ENCODE peak calls at places on chromosome 10, in six cellular contexts. M, H, P, V, U and Q are unnamed samples.

GRCh38 chr10:71423936-71424335 is 27.2 kb downstream of the CDH23 start:
- DNase-seq in H (no peak), M (no peak), P (no peak), V (no peak), U (no peak), Q (no peak)

GRCh38 chr10:33279276-33279675 is 55.2 kb downstream of the NRP1 start:
- DNase-seq in V (no peak), M (no peak), U (no peak), P (no peak), H (no peak), Q (no peak)

GRCh38 chr10:24349379-24350110 is 140.6 kb downstream of the KIAA1217 start:
- DNase-seq in V (no peak), M (peak; percentile 32), P (no peak), U (no peak), H (no peak), Q (no peak)

GRCh38 chr10:87675396-87676376 is 16.0 kb downstream of the PAPSS2 start:
- DNase-seq in U (no peak), M (peak; percentile 76), V (no peak), P (no peak), H (no peak), Q (peak; percentile 65)

GRCh38 chr10:90751107-90751997 is 106.5 kb downstream of the HTR7 start:
- DNase-seq in H (no peak), P (no peak), V (peak; percentile 34), M (peak; percentile 19), U (peak; percentile 44), Q (peak; percentile 14)

GRCh38 chr10:17429490-17429889 is 24.9 kb downstream of the ST8SIA6 start:
- DNase-seq in M (no peak), U (no peak), P (no peak), V (no peak), H (no peak), Q (no peak)

GRCh38 chr10:97050205-97050745 is 135.5 kb downstream of the SLIT1 start:
- DNase-seq in U (peak; percentile 6), M (no peak), P (no peak), V (no peak), H (no peak), Q (no peak)

GRCh38 chr10:77027141-77027540 is 610.5 kb downstream of the KCNMA1 start:
- DNase-seq in M (no peak), V (no peak), P (no peak), H (no peak), U (no peak), Q (no peak)

GRCh38 chr10:4586756-4587155 is 239.3 kb upstream of the AKR1E2 start:
- DNase-seq in H (no peak), M (no peak), U (no peak), P (no peak), V (no peak), Q (no peak)

GRCh38 chr10:24153016-24153415 is 55.9 kb upstream of the KIAA1217 start:
- DNase-seq in V (no peak), P (no peak), M (no peak), H (no peak), U (no peak), Q (no peak)

GRCh38 chr10:71975087-71975890 is 11.1 kb downstream of the CHST3 start:
- DNase-seq in H (no peak), V (peak; percentile 68), P (peak; percentile 69), M (no peak), U (no peak), Q (no peak)

GRCh38 chr10:36172054-36172531 is 530.0 kb upstream of the FZD8 start:
- DNase-seq in H (no peak), U (no peak), V (no peak), M (no peak), P (no peak), Q (peak; percentile 52)

DNA sequence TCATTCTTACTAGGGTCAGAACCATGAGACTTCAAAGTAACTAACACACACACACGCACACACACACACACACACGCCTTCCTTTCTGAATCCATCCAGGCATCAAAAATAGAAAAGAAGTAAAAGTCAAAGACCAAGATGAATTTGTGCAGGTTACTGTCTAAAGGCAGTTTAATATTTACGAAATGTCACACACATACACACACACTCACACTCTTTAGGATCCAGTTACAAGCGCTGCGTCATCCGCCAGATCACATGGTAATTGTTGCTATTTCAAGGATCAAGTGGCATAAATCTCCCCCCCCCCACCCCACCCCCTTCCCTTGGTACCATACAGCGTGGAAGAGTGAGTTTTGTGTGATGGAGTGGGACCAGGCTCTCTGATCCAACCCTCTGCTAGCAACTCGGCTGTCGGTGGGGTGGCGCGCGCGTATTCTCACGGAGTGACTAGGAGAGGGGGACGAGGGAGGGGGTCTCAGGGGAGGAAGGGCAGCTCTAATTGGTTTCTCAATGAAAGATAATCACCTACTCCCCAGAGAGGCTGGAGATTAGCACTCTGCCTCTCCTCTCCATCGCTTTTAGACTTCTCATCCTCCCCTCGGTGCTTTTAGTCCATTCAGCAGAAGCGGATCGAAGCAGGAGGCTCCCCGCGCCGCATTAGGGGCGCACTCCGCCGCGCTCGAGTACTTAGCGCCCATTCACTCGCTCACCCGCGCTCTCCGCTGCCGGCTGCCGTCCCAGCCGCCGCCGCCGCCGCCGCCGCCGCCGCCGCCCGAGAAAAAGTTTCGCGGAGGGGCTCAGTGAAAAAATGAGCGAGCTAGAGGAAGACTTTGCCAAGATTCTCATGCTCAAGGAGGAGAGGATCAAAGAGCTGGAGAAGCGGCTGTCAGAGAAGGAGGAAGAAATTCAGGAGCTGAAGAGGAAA is 83.5 kb upstream of the PRKG1 start:
- DNase-seq in P (peak; percentile 54), M (no peak), V (peak; percentile 18), U (no peak), H (no peak), Q (peak; percentile 92)
- H3K4me3 ChIP-seq in P (peak overlapping the region; percentile 80), M (peak overlapping the region; percentile 84), V (no peak overlapping the region), U (no peak overlapping the region), H (no peak overlapping the region), Q (peak overlapping the region; percentile 80)

GRCh38 chr10:117476716-117477115 is 65.8 kb upstream of the EMX2 start:
- DNase-seq in P (no peak), H (no peak), U (no peak), V (no peak), M (no peak), Q (no peak)

GRCh38 chr10:117480097-117480496 is 62.4 kb upstream of the EMX2 start:
- DNase-seq in U (no peak), M (no peak), H (no peak), P (no peak), V (no peak), Q (no peak)

GRCh38 chr10:117477241-117477947 is 65.2 kb upstream of the EMX2 start:
- DNase-seq in U (no peak), V (no peak), M (no peak), H (no peak), P (no peak), Q (no peak)

GRCh38 chr10:117476281-117476680 is 66.3 kb upstream of the EMX2 start:
- DNase-seq in H (no peak), V (no peak), P (no peak), U (no peak), M (no peak), Q (no peak)

DNA sequence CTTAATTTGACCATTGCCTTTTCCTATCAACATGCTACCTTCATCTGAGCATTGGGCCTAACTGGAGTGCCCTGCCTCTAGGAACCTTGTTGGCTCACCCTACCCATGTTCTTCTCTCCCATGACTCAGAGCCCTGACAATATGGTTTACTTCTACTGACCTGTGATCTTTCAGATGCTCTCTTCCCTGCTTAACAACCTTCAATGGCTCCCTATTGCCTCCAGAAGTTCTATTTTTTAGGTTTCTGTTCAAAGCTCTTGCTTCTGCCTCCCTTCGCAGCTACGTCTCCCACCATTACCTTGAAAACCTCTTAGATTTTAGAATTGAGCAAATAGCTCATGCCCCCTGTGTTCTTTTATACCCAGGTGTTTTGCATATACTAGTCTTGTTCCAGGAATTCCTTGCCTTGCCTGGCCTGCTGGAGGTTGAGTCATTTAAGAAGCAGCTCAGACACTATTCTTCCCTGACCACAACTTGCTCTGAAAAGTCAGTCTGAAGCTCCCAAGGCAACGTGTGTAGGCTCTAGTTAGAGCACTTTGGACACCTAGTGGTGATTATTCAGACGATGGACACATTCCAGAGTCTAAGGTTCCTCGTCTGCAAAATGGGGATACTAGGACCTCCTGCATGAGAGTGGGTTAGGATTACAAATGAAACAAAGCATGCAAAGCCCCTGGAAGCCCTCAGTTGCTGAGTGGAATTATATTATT is 64.4 kb upstream of the EMX2 start:
- DNase-seq in H (no peak), M (peak; percentile 92), P (no peak), U (no peak), V (no peak), Q (peak; percentile 40)
- H3K27ac ChIP-seq in H (no peak overlapping the region), M (no peak overlapping the region), P (peak overlapping the region; percentile 51), U (no peak overlapping the region), V (no peak overlapping the region), Q (no peak overlapping the region)

DNA sequence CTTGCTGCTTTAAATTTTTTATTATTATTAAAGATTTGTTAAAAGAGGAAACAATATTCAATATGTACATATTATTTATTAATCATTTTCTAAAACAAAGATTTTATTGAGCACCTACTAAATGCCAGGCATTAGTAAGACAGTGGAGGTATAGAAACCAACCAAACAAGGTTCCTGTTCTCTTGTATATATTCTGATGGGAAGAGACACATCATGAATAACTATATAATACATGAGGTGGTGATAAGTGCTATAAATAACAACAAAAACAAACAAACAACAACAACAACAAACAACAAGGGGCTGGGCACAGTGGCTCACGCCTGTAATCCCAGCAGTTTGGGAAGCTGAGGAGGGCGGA is 630 bp upstream of the LIPA start:
- DNase-seq in V (no peak), M (no peak), H (no peak), U (no peak), P (no peak), Q (no peak)
- H3K4me3 ChIP-seq in V (no peak overlapping the region), M (no peak overlapping the region), H (no peak overlapping the region), U (peak overlapping the region; percentile 81), P (peak overlapping the region; percentile 95), Q (no peak overlapping the region)

DNA sequence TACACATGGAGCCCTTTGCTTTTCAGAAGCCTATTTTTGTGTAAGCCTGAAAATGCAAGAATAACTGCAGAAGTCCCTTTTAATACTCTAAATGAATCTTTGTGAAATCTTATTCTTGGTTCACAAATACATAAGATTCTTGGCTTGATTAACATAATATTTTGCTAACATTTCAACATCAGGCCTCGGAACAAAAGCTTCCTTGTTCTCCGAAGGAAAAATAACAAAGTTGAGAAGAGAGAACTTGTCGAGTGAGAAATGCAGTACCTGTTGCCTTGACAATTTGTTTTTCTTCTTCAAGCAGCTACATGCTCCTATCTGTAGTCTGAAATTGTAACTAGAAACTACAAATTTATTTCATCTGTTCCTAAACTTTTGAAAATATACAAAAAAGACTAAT is 8.5 kb downstream of the NT5C2 start:
- DNase-seq in M (no peak), U (no peak), V (no peak), H (no peak), P (no peak), Q (no peak)
- H3K27ac ChIP-seq in M (no peak overlapping the region), U (peak overlapping the region; percentile 99), V (no peak overlapping the region), H (no peak overlapping the region), P (peak overlapping the region; percentile 46), Q (no peak overlapping the region)